ENCODE peak calls at places on chromosome 10, in eight cellular contexts. C is left cardiac atrium; H is CD8-positive, alpha-beta memory T cell; D is heart right ventricle; V is activated CD4-positive, alpha-beta T cell treated with anti-CD3 and anti-CD28 coated beads, Interleukin-2, amount 50 U/mL, for 1 hour; T is PC-3; L is bronchial epithelial cell; I is kidney. E is an unnamed sample.

GRCh38 chr10:79446451-79447020 is 1.1 kb upstream of the ZCCHC24 start:
- DNase-seq in H (peak), L (no peak), D (peak), I (peak), T (peak), V (peak), C (peak), E (no peak)

GRCh38 chr10:53726921-53727320 is 954.3 kb upstream of the MBL2 start:
- DNase-seq in T (no peak), D (no peak), I (no peak), L (no peak), H (no peak), V (no peak), C (no peak), E (no peak)

GRCh38 chr10:111076682-111077661 is at the start of gene ADRA2A:
- DNase-seq in D (no peak), V (no peak), T (peak), H (no peak), L (no peak), C (peak), I (peak), E (peak)

GRCh38 chr10:23396695-23397094 is 42.2 kb upstream of the OTUD1 start:
- DNase-seq in D (no peak), T (no peak), V (no peak), L (peak), I (no peak), H (no peak), C (no peak), E (no peak)

GRCh38 chr10:10471758-10472157 is 545.9 kb upstream of the CELF2 start:
- DNase-seq in D (no peak), I (no peak), V (no peak), C (no peak), T (no peak), L (no peak), H (no peak), E (no peak)

GRCh38 chr10:86971146-86971991 is 3.1 kb downstream of the ADIRF start:
- DNase-seq in D (peak), H (peak), I (peak), T (peak), L (peak), C (peak), V (peak), E (peak)

GRCh38 chr10:132647424-132647823 is 109.8 kb downstream of the INPP5A start:
- DNase-seq in I (peak), T (no peak), D (no peak), L (no peak), C (no peak), H (no peak), V (no peak), E (no peak)

GRCh38 chr10:11794566-11794965 is 28.6 kb upstream of the PROSER2 start:
- DNase-seq in C (no peak), H (no peak), L (no peak), V (no peak), D (no peak), I (no peak), T (no peak), E (no peak)

GRCh38 chr10:119007211-119007574 is 22.3 kb upstream of the NANOS1 start:
- DNase-seq in H (no peak), L (no peak), D (no peak), T (no peak), V (no peak), C (no peak), I (no peak), E (no peak)

GRCh38 chr10:73791871-73792400 is 6.5 kb downstream of the ZSWIM8 start:
- DNase-seq in H (no peak), T (no peak), L (no peak), V (no peak), I (peak), C (no peak), D (no peak), E (no peak)

GRCh38 chr10:73916761-73917470 is 6.0 kb downstream of the PLAU start:
- DNase-seq in I (peak), H (no peak), L (no peak), C (no peak), T (peak), D (no peak), V (no peak), E (no peak)

GRCh38 chr10:20622522-20623270 is 274.4 kb downstream of the NEBL start:
- DNase-seq in V (no peak), T (peak), I (no peak), H (peak), L (peak), D (no peak), C (no peak), E (peak)

E was measured in A172.